ENCODE peak calls at places on chromosomes 11 and 22, in nine cellular contexts. I is body of pancreas, N is IMR-90, L is H54, G is K562, U is tibial nerve, X is ovary, R is A549, H is lower leg skin. D is an unnamed sample.

GRCh38 chr22:21621891-21622623 is 7.8 kb downstream of the YDJC start:
- DNase-seq in U (no peak), X (no peak), R (no peak), L (no peak), G (no peak), I (no peak), H (no peak), N (no peak), D (no peak)

GRCh38 chr11:95144313-95145235 is 54.9 kb downstream of the ENDOD1 start:
- DNase-seq in N (no peak), X (no peak), L (no peak), G (peak; percentile 46), I (no peak), H (no peak), U (no peak), R (no peak), D (no peak)

GRCh38 chr11:111878385-111878765 is 590 bp downstream of the FDXACB1 start:
- DNase-seq in G (no peak), H (no peak), U (no peak), N (peak; percentile 5), I (no peak), L (peak; percentile 3), R (peak; percentile 43), X (no peak), D (no peak)

GRCh38 chr11:66275396-66275795 is 2.6 kb upstream of the CNIH2 start:
- DNase-seq in H (no peak), L (no peak), N (no peak), I (no peak), R (no peak), G (no peak), U (no peak), X (no peak), D (no peak)

GRCh38 chr11:117903505-117904382 is 25.5 kb downstream of the TMPRSS13 start:
- DNase-seq in L (no peak), X (peak; percentile 20), G (no peak), I (no peak), R (no peak), H (no peak), U (no peak), N (no peak), D (peak; percentile 16)

GRCh38 chr11:15327786-15328231 is 213.1 kb downstream of the INSC start:
- DNase-seq in G (peak; percentile 61), X (peak; percentile 36), I (peak; percentile 62), U (peak; percentile 39), R (peak; percentile 39), L (no peak), H (peak; percentile 31), N (peak; percentile 51), D (peak; percentile 23)

GRCh38 chr11:108343714-108344113 is 120.8 kb downstream of the ATM start:
- DNase-seq in X (no peak), L (no peak), G (no peak), N (no peak), H (no peak), R (no peak), U (no peak), I (no peak), D (no peak)

GRCh38 chr11:18321622-18321990 is 334 bp downstream of the HPS5 start:
- DNase-seq in U (no peak), I (no peak), N (no peak), L (no peak), H (no peak), G (no peak), X (no peak), R (no peak), D (no peak)

GRCh38 chr22:36027960-36028645 is 521 bp downstream of the RBFOX2 start:
- DNase-seq in X (peak; percentile 50), R (no peak), G (no peak), U (no peak), L (peak; percentile 27), H (no peak), N (no peak), I (peak; percentile 33), D (no peak)

GRCh38 chr11:133047036-133047800 is 485.1 kb downstream of the OPCML start:
- DNase-seq in N (no peak), H (no peak), G (no peak), I (no peak), X (no peak), U (no peak), R (no peak), L (no peak), D (no peak)

GRCh38 chr11:111718436-111719325 is 47.5 kb downstream of the PPP2R1B start:
- DNase-seq in N (peak; percentile 91), R (peak; percentile 59), H (no peak), L (peak; percentile 31), U (no peak), G (no peak), X (no peak), I (peak; percentile 74), D (no peak)

GRCh38 chr11:78698612-78699011 is 123.9 kb upstream of the NARS2 start:
- DNase-seq in X (no peak), H (no peak), G (no peak), U (peak; percentile 27), I (peak; percentile 60), R (no peak), N (peak; percentile 80), L (peak; percentile 61), D (no peak)
- TF ChIP-seq POLR2A in X (no peak), H (no peak), G (no peak), U (no peak), I (no peak), R (no peak), N (no peak), L (no peak), D (no peak)

DNA sequence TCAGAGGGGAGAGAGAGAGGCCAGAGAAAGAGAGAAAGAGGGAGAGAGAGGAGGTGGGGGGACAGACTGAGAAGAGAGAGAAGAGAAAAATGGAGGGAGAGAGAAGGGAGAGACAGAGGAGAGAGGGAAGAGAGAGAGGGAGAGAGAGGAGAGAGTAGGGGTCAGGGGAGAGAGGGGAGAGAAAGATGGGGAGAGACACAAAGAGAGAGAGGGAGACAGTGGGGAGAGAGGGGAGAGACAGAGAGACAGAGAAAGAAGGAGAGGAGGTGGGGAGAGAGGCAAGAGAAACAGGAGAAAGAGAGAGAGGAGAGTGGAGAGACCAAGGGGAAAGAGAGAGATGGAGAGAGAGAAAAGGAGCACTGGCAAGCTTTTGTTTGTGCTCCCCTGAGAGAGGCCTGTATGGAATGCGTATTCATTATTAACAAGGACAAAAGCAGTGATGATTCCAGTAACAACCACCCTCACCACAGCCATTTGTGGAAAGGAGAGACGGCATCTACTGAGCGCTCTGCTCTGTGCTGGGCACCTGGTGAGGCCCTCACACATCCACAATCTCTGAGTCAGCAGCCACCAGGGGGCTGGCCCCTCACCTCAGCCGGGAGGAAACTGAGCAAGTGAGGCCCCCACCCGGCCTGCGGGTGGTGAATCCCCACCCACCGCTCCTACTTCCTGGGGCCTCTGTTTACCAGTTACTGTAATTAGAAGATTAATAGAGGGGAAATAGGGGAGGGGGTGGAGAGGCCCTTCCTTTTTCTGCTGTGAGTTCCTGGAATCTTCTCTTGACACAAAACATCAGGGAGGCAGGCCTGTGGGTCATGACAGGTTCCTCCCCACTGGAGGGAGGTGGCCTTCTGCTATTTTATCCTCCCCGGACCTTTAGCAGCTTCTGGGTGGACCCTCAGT is 14.7 kb upstream of the MIAT start:
- DNase-seq in G (peak; percentile 64), R (no peak), L (no peak), N (no peak), X (no peak), I (no peak), H (no peak), U (no peak), D (no peak)
- TF ChIP-seq POLR2A in G (peak; percentile 48), R (no peak), L (no peak), N (no peak), X (no peak), I (no peak), H (no peak), U (no peak), D (no peak)

GRCh38 chr11:73374130-73374529 is 2.1 kb upstream of the RELT start:
- DNase-seq in G (no peak), N (no peak), H (no peak), L (no peak), I (no peak), U (no peak), X (no peak), R (no peak), D (no peak)

GRCh38 chr11:73376168-73376802 is at the start of gene RELT:
- DNase-seq in G (peak; percentile 97), R (peak; percentile 91), I (peak; percentile 85), L (peak; percentile 97), X (peak; percentile 86), N (peak; percentile 89), U (peak; percentile 58), H (peak; percentile 63), D (peak; percentile 81)

GRCh38 chr11:73379189-73379880 is 3.1 kb downstream of the RELT start:
- DNase-seq in G (peak; percentile 43), U (no peak), I (peak; percentile 93), N (no peak), X (no peak), R (no peak), L (no peak), H (no peak), D (no peak)

GRCh38 chr11:73375830-73376167 is 400 bp upstream of the RELT start:
- DNase-seq in X (peak; percentile 36), N (no peak), G (no peak), I (no peak), H (no peak), U (no peak), L (no peak), R (no peak), D (peak; percentile 34)

GRCh38 chr11:73376803-73377629 is 817 bp downstream of the RELT start:
- DNase-seq in I (peak; percentile 35), U (peak; percentile 23), X (peak; percentile 66), R (peak; percentile 83), G (peak; percentile 82), L (peak; percentile 91), N (peak; percentile 72), H (no peak), D (peak; percentile 62)
- TF ChIP-seq POLR2A in I (peak; percentile 16), U (peak; percentile 16), X (no peak), R (peak; percentile 44), G (peak; percentile 68), L (peak; percentile 86), N (peak; percentile 70), H (no peak), D (no peak)

GRCh38 chr11:2774173-2775082 is 74.6 kb upstream of the KCNQ1OT1 start:
- DNase-seq in G (no peak), R (no peak), X (no peak), L (no peak), N (no peak), I (peak; percentile 3), H (peak; percentile 6), U (peak; percentile 4), D (no peak)
- TF ChIP-seq POLR2A in G (no peak), R (no peak), X (no peak), L (no peak), N (no peak), I (no peak), H (no peak), U (no peak), D (no peak)

DNA sequence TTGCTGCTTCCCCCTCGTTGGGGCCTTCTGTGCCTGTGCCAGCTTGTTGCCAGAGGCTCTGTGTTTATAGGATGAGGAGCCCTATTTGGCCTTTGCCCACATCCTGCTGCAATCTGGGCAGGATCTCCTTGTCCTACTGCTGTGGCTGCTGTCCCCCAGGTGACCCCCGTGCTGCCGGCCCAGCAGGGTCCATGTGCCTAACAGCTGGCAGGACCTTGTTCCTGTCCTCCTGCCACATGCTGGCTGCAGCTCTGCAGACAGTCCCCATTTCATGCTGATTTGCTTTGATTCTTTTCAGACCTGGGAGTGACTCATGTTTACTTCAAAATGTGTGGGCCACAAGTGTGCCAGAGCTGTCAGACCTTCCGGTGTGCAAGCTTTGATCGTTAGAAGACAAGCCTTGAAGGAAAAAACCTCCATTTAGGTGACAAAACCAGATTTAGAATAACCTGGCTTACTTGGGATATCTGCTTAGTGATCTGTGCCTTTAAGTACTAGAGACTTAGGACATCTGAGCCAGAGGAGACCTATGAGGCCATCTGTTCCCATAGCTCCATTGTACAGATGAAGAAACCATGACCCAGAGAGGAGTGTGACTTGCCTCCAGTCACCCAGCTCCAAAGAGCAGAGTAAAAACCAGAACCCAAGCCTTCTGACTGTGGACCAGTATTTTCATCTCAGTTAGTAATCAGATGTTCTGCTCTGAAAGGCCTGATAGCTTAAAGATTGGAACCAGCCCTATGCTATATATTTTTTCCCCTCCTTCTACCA is 11.1 kb downstream of the NAV2 start:
- DNase-seq in I (peak; percentile 69), G (no peak), R (no peak), N (peak; percentile 55), L (no peak), U (no peak), X (no peak), H (no peak), D (no peak)
- TF ChIP-seq POLR2A in I (no peak), G (no peak), R (no peak), N (no peak), L (no peak), U (no peak), X (no peak), H (no peak), D (no peak)